ENCODE peak calls at places on chromosome 12, in four cellular contexts. W is GM23338, L is endothelial cell of umbilical vein, B is H9. Z is an unnamed sample.

GRCh38 chr12:70243510-70244331 is 488 bp downstream of the CNOT2 start:
- DNase-seq in W (peak), B (peak), L (peak), Z (peak)

GRCh38 chr12:54195736-54196347 is 7.1 kb upstream of the SMUG1 start:
- DNase-seq in L (peak), W (no peak), B (no peak), Z (no peak)

GRCh38 chr12:9910716-9911421 is 21.3 kb downstream of the CLEC2A start:
- DNase-seq in B (peak), W (peak), L (no peak), Z (no peak)

GRCh38 chr12:100404769-100405407 is 48.0 kb downstream of the SLC17A8 start:
- DNase-seq in B (peak), L (peak), W (peak), Z (peak)

GRCh38 chr12:121792607-121793500 is 634 bp downstream of the RHOF start:
- DNase-seq in W (peak), L (no peak), B (no peak), Z (no peak)

GRCh38 chr12:52295663-52296062 is 4.3 kb upstream of the KRT81 start:
- DNase-seq in L (no peak), B (peak), W (no peak), Z (no peak)

GRCh38 chr12:132453361-132454133 is 36.4 kb upstream of the FBRSL1 start:
- DNase-seq in B (no peak), W (no peak), L (no peak), Z (no peak)

GRCh38 chr12:89475203-89475990 is 49.2 kb downstream of the GALNT4 start:
- DNase-seq in B (no peak), L (no peak), W (no peak), Z (no peak)

GRCh38 chr12:80157640-80158039 is 58.3 kb downstream of the OTOGL start:
- DNase-seq in L (no peak), W (no peak), B (no peak), Z (no peak)

GRCh38 chr12:55619352-55620138 is 17.1 kb upstream of the OR10P1 start:
- DNase-seq in W (peak), L (peak), B (peak), Z (peak)

GRCh38 chr12:88052686-88053085 is 23.5 kb upstream of the C12orf50 start:
- DNase-seq in L (peak), W (peak), B (peak), Z (peak)

GRCh38 chr12:124625867-124626675 is 58.7 kb upstream of the NCOR2 start:
- DNase-seq in L (peak), W (no peak), B (no peak), Z (no peak)

GRCh38 chr12:13942826-13943225 is 38.6 kb downstream of the GRIN2B start:
- DNase-seq in B (no peak), L (no peak), W (peak), Z (no peak)

GRCh38 chr12:53380104-53380796 is at the start of gene SP1:
- DNase-seq in W (peak), B (peak), L (peak), Z (peak)

GRCh38 chr12:116508145-116509121 is 50.7 kb upstream of the MAP1LC3B2 start:
- DNase-seq in B (peak), L (no peak), W (peak), Z (no peak)

GRCh38 chr12:132589856-132590255 is 20.5 kb downstream of the LRCOL1 start:
- DNase-seq in L (no peak), W (no peak), B (no peak), Z (no peak)

GRCh38 chr12:12034344-12034743 is 36.4 kb upstream of the BCL2L14 start:
- DNase-seq in L (no peak), W (no peak), B (no peak), Z (no peak)

GRCh38 chr12:97177482-97177881 is 270.4 kb downstream of the NEDD1 start:
- DNase-seq in L (no peak), B (no peak), W (no peak), Z (no peak)

GRCh38 chr12:80825506-80825905 is 108.8 kb downstream of the MYF5 start:
- DNase-seq in L (no peak), B (no peak), W (no peak), Z (no peak)

GRCh38 chr12:121930862-121931261 is 12.5 kb downstream of the CFAP251 start:
- DNase-seq in L (no peak), B (no peak), W (no peak), Z (no peak)

GRCh38 chr12:31896514-31897039 is 62.6 kb upstream of the RESF1 start:
- DNase-seq in L (peak), B (no peak), W (peak), Z (peak)

GRCh38 chr12:75759842-75760260 is 248.4 kb upstream of the KRR1 start:
- DNase-seq in L (peak), B (no peak), W (no peak), Z (no peak)

GRCh38 chr12:120367924-120368788 is 808 bp downstream of the MSI1 start:
- DNase-seq in L (no peak), B (peak), W (peak), Z (no peak)

GRCh38 chr12:56080556-56081138 is 682 bp downstream of the ERBB3 start:
- DNase-seq in L (no peak), W (peak), B (peak), Z (no peak)

GRCh38 chr12:75479963-75480461 is 543 bp upstream of the GLIPR1 start:
- DNase-seq in B (no peak), L (peak), W (no peak), Z (no peak)

GRCh38 chr12:17038923-17039322 is 433.0 kb upstream of the LMO3 start:
- DNase-seq in L (no peak), B (no peak), W (no peak), Z (no peak)

GRCh38 chr12:77407951-77408350 is 342.6 kb upstream of the E2F7 start:
- DNase-seq in B (no peak), L (no peak), W (no peak), Z (no peak)

GRCh38 chr12:107244584-107244983 is 151.2 kb upstream of the CRY1 start:
- DNase-seq in L (no peak), B (no peak), W (no peak), Z (no peak)

GRCh38 chr12:62738105-62738504 is 196.8 kb downstream of the PPM1H start:
- DNase-seq in L (no peak), W (no peak), B (no peak), Z (no peak)

GRCh38 chr12:89439946-89440345 is 84.7 kb downstream of the GALNT4 start:
- DNase-seq in L (peak), W (no peak), B (no peak), Z (no peak)

GRCh38 chr12:24364921-24365320 is 415.5 kb upstream of the SOX5 start:
- DNase-seq in W (no peak), L (no peak), B (no peak), Z (no peak)

GRCh38 chr12:95700316-95700785 is 90.2 kb downstream of the NTN4 start:
- DNase-seq in W (no peak), L (no peak), B (no peak), Z (no peak)
- H3K4me2 ChIP-seq in W (no peak), L (no peak), B (no peak), Z (no peak)

GRCh38 chr12:22480016-22480415 is 64.3 kb downstream of the C2CD5 start:
- DNase-seq in L (no peak), W (no peak), B (no peak), Z (no peak)
- H3K4me2 ChIP-seq in L (no peak), W (no peak), B (no peak), Z (no peak)

DNA sequence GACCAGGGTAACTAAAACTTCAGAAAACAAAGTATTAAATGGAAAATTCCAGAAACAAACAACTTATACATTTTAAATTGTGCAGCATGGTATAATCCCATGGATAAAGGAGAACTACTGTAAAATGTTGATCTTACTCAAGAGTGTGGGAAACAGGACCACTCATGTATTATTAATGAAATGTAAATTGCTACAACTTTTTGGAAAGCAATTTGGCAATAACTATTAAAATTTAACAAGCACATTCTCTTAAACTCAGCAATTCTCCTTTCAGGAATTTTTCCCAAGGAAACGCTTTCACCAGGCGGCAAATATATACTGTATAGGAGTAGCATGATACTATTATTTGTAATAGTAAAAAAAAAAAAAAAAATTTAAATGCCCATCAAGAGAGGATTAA is 284.5 kb upstream of the AMIGO2 start:
- DNase-seq in L (no peak), B (no peak), W (no peak), Z (no peak)
- H3K4me2 ChIP-seq in L (no peak), B (no peak), W (no peak), Z (peak)

GRCh38 chr12:119249441-119249840 is 70.7 kb downstream of the HSPB8 start:
- DNase-seq in L (no peak), B (no peak), W (no peak), Z (no peak)
- H3K4me2 ChIP-seq in L (no peak), B (no peak), W (no peak), Z (no peak)

DNA sequence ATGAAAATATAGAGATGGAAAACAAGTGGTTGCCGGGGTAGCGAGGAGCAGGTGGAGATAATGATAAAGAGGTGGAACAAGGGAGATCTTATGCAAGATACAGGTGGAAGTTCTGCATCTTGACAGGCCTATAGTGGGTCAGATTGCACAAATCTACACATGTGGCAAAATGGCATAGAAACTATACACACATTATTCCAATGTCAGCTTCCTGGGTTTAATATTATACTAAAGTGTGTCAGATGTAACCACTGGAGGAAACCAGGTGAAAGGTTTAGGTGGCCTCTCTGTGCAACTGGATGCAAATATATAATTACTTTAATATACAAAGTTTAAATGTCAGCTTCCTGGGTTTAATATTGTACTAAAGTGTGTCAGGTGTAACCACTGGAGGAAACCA is 1.1 kb downstream of the SLC38A4 start:
- DNase-seq in W (no peak), B (no peak), L (no peak), Z (no peak)
- H3K4me2 ChIP-seq in W (no peak), B (no peak), L (no peak), Z (no peak)

Z was measured in DND-41.